ENCODE peak calls at places on chromosomes 6 and 20, in seven cellular contexts. One of them, this sample, is unnamed.
A peak's percentile ranks its signal among the peaks of the same experiment; 100 is the strongest.

GRCh38 chr6:36759177-36759757 is 61.6 kb downstream of the RAB44 start:
- DNase-seq in stimulated activated CD4-positive, alpha-beta T cell treated with anti-CD3 and anti-CD28 coated beads, Interleukin-2, amount 100 ng/mL, for 48 hours: peak; percentile 87
- DNase-seq in K562: peak; percentile 88
- DNase-seq in M059J: peak; percentile 77
- DNase-seq in cerebellum: peak; percentile 86
- DNase-seq in IMR-90: peak; percentile 68
- DNase-seq in occipital lobe: peak; percentile 66
- DNase-seq in this sample: peak; percentile 73

GRCh38 chr6:157019733-157020132 is 242.6 kb downstream of the ARID1B start:
- DNase-seq in stimulated activated CD4-positive, alpha-beta T cell treated with anti-CD3 and anti-CD28 coated beads, Interleukin-2, amount 100 ng/mL, for 48 hours: no peak
- DNase-seq in K562: peak; percentile 28
- DNase-seq in M059J: peak; percentile 63
- DNase-seq in cerebellum: no peak
- DNase-seq in IMR-90: peak; percentile 26
- DNase-seq in occipital lobe: no peak
- DNase-seq in this sample: peak; percentile 37

GRCh38 chr6:134436281-134436815 is 118.4 kb upstream of the SGK1 start:
- DNase-seq in stimulated activated CD4-positive, alpha-beta T cell treated with anti-CD3 and anti-CD28 coated beads, Interleukin-2, amount 100 ng/mL, for 48 hours: peak; percentile 54
- DNase-seq in K562: peak; percentile 87
- DNase-seq in M059J: peak; percentile 99
- DNase-seq in cerebellum: no peak
- DNase-seq in IMR-90: peak; percentile 99
- DNase-seq in occipital lobe: peak; percentile 69
- DNase-seq in this sample: peak; percentile 95

GRCh38 chr6:145895802-145896201 is 68.4 kb downstream of the SHPRH start:
- DNase-seq in stimulated activated CD4-positive, alpha-beta T cell treated with anti-CD3 and anti-CD28 coated beads, Interleukin-2, amount 100 ng/mL, for 48 hours: no peak
- DNase-seq in K562: no peak
- DNase-seq in M059J: no peak
- DNase-seq in cerebellum: no peak
- DNase-seq in IMR-90: peak; percentile 28
- DNase-seq in occipital lobe: no peak
- DNase-seq in this sample: no peak

GRCh38 chr6:108635505-108636226 is 74.9 kb downstream of the FOXO3 start:
- DNase-seq in stimulated activated CD4-positive, alpha-beta T cell treated with anti-CD3 and anti-CD28 coated beads, Interleukin-2, amount 100 ng/mL, for 48 hours: no peak
- DNase-seq in K562: peak; percentile 44
- DNase-seq in M059J: no peak
- DNase-seq in cerebellum: no peak
- DNase-seq in IMR-90: no peak
- DNase-seq in occipital lobe: no peak
- DNase-seq in this sample: no peak

GRCh38 chr20:6178537-6178936 is 55.7 kb upstream of the FERMT1 start:
- DNase-seq in stimulated activated CD4-positive, alpha-beta T cell treated with anti-CD3 and anti-CD28 coated beads, Interleukin-2, amount 100 ng/mL, for 48 hours: no peak
- DNase-seq in K562: peak; percentile 3
- DNase-seq in M059J: peak; percentile 47
- DNase-seq in cerebellum: peak; percentile 1
- DNase-seq in IMR-90: peak; percentile 51
- DNase-seq in occipital lobe: no peak
- DNase-seq in this sample: peak; percentile 4

GRCh38 chr20:19947611-19948264 is 69.4 kb upstream of the NAA20 start:
- DNase-seq in stimulated activated CD4-positive, alpha-beta T cell treated with anti-CD3 and anti-CD28 coated beads, Interleukin-2, amount 100 ng/mL, for 48 hours: no peak
- DNase-seq in K562: peak; percentile 65
- DNase-seq in M059J: peak; percentile 65
- DNase-seq in cerebellum: no peak
- DNase-seq in IMR-90: peak; percentile 97
- DNase-seq in occipital lobe: no peak
- DNase-seq in this sample: peak; percentile 73

GRCh38 chr20:51065615-51066014 is 42.7 kb upstream of the KCNG1 start:
- DNase-seq in stimulated activated CD4-positive, alpha-beta T cell treated with anti-CD3 and anti-CD28 coated beads, Interleukin-2, amount 100 ng/mL, for 48 hours: no peak
- DNase-seq in K562: no peak
- DNase-seq in M059J: no peak
- DNase-seq in cerebellum: no peak
- DNase-seq in IMR-90: no peak
- DNase-seq in occipital lobe: no peak
- DNase-seq in this sample: no peak

GRCh38 chr20:3616250-3616649 is 46.9 kb downstream of the GFRA4 start:
- DNase-seq in stimulated activated CD4-positive, alpha-beta T cell treated with anti-CD3 and anti-CD28 coated beads, Interleukin-2, amount 100 ng/mL, for 48 hours: no peak
- DNase-seq in K562: no peak
- DNase-seq in M059J: peak; percentile 81
- DNase-seq in cerebellum: no peak
- DNase-seq in IMR-90: peak; percentile 50
- DNase-seq in occipital lobe: no peak
- DNase-seq in this sample: peak; percentile 72

GRCh38 chr6:82176616-82177015 is 70.9 kb downstream of the IBTK start:
- DNase-seq in stimulated activated CD4-positive, alpha-beta T cell treated with anti-CD3 and anti-CD28 coated beads, Interleukin-2, amount 100 ng/mL, for 48 hours: no peak
- DNase-seq in K562: no peak
- DNase-seq in M059J: no peak
- DNase-seq in cerebellum: no peak
- DNase-seq in IMR-90: no peak
- DNase-seq in occipital lobe: no peak
- DNase-seq in this sample: no peak

GRCh38 chr6:33985333-33985751 is 160.5 kb downstream of the GRM4 start:
- DNase-seq in stimulated activated CD4-positive, alpha-beta T cell treated with anti-CD3 and anti-CD28 coated beads, Interleukin-2, amount 100 ng/mL, for 48 hours: no peak
- DNase-seq in K562: no peak
- DNase-seq in M059J: no peak
- DNase-seq in cerebellum: no peak
- DNase-seq in IMR-90: no peak
- DNase-seq in occipital lobe: no peak
- DNase-seq in this sample: no peak

GRCh38 chr6:81773887-81774286 is 21.4 kb upstream of the TENT5A start:
- DNase-seq in stimulated activated CD4-positive, alpha-beta T cell treated with anti-CD3 and anti-CD28 coated beads, Interleukin-2, amount 100 ng/mL, for 48 hours: no peak
- DNase-seq in K562: no peak
- DNase-seq in M059J: no peak
- DNase-seq in cerebellum: no peak
- DNase-seq in IMR-90: no peak
- DNase-seq in occipital lobe: no peak
- DNase-seq in this sample: no peak

GRCh38 chr6:18215436-18215835 is 48.9 kb downstream of the DEK start:
- DNase-seq in stimulated activated CD4-positive, alpha-beta T cell treated with anti-CD3 and anti-CD28 coated beads, Interleukin-2, amount 100 ng/mL, for 48 hours: no peak
- DNase-seq in K562: no peak
- DNase-seq in M059J: no peak
- DNase-seq in cerebellum: no peak
- DNase-seq in IMR-90: no peak
- DNase-seq in occipital lobe: no peak
- DNase-seq in this sample: no peak

GRCh38 chr20:37259031-37259430 is 2.6 kb downstream of the GHRH start:
- DNase-seq in stimulated activated CD4-positive, alpha-beta T cell treated with anti-CD3 and anti-CD28 coated beads, Interleukin-2, amount 100 ng/mL, for 48 hours: no peak
- DNase-seq in K562: no peak
- DNase-seq in M059J: no peak
- DNase-seq in cerebellum: no peak
- DNase-seq in IMR-90: no peak
- DNase-seq in occipital lobe: no peak
- DNase-seq in this sample: no peak

GRCh38 chr6:39361657-39362486 is 39.4 kb upstream of the KCNK16 start:
- DNase-seq in stimulated activated CD4-positive, alpha-beta T cell treated with anti-CD3 and anti-CD28 coated beads, Interleukin-2, amount 100 ng/mL, for 48 hours: peak; percentile 44
- DNase-seq in K562: peak; percentile 75
- DNase-seq in M059J: peak; percentile 59
- DNase-seq in cerebellum: peak; percentile 67
- DNase-seq in IMR-90: peak; percentile 58
- DNase-seq in occipital lobe: peak; percentile 58
- DNase-seq in this sample: peak; percentile 55

GRCh38 chr6:168678177-168678576 is 237.2 kb downstream of the SMOC2 start:
- DNase-seq in stimulated activated CD4-positive, alpha-beta T cell treated with anti-CD3 and anti-CD28 coated beads, Interleukin-2, amount 100 ng/mL, for 48 hours: no peak
- DNase-seq in K562: no peak
- DNase-seq in M059J: no peak
- DNase-seq in cerebellum: no peak
- DNase-seq in IMR-90: no peak
- DNase-seq in occipital lobe: no peak
- DNase-seq in this sample: no peak

GRCh38 chr20:4108495-4109306 is 93.3 kb upstream of the RNF24 start:
- DNase-seq in stimulated activated CD4-positive, alpha-beta T cell treated with anti-CD3 and anti-CD28 coated beads, Interleukin-2, amount 100 ng/mL, for 48 hours: peak; percentile 57
- DNase-seq in K562: peak; percentile 82
- DNase-seq in M059J: peak; percentile 87
- DNase-seq in cerebellum: peak; percentile 86
- DNase-seq in IMR-90: peak; percentile 88
- DNase-seq in occipital lobe: peak; percentile 38
- DNase-seq in this sample: peak; percentile 74

GRCh38 chr20:7608246-7608645 is 332.0 kb downstream of the HAO1 start:
- DNase-seq in stimulated activated CD4-positive, alpha-beta T cell treated with anti-CD3 and anti-CD28 coated beads, Interleukin-2, amount 100 ng/mL, for 48 hours: no peak
- DNase-seq in K562: no peak
- DNase-seq in M059J: no peak
- DNase-seq in cerebellum: no peak
- DNase-seq in IMR-90: no peak
- DNase-seq in occipital lobe: no peak
- DNase-seq in this sample: no peak

GRCh38 chr6:75098709-75099108 is 107.1 kb downstream of the COL12A1 start:
- DNase-seq in stimulated activated CD4-positive, alpha-beta T cell treated with anti-CD3 and anti-CD28 coated beads, Interleukin-2, amount 100 ng/mL, for 48 hours: no peak
- DNase-seq in K562: no peak
- DNase-seq in M059J: peak; percentile 98
- DNase-seq in cerebellum: no peak
- DNase-seq in IMR-90: peak; percentile 98
- DNase-seq in occipital lobe: no peak
- DNase-seq in this sample: peak; percentile 89

GRCh38 chr6:122028933-122029332 is 370.5 kb upstream of the HSF2 start:
- DNase-seq in stimulated activated CD4-positive, alpha-beta T cell treated with anti-CD3 and anti-CD28 coated beads, Interleukin-2, amount 100 ng/mL, for 48 hours: no peak
- DNase-seq in K562: no peak
- DNase-seq in M059J: no peak
- DNase-seq in cerebellum: no peak
- DNase-seq in IMR-90: no peak
- DNase-seq in occipital lobe: no peak
- DNase-seq in this sample: no peak

GRCh38 chr20:19466204-19466928 is 253.9 kb downstream of the SLC24A3 start:
- DNase-seq in stimulated activated CD4-positive, alpha-beta T cell treated with anti-CD3 and anti-CD28 coated beads, Interleukin-2, amount 100 ng/mL, for 48 hours: no peak
- DNase-seq in K562: no peak
- DNase-seq in M059J: no peak
- DNase-seq in cerebellum: no peak
- DNase-seq in IMR-90: no peak
- DNase-seq in occipital lobe: no peak
- DNase-seq in this sample: no peak

GRCh38 chr6:105324386-105325000 is 78.4 kb downstream of the PREP start:
- DNase-seq in stimulated activated CD4-positive, alpha-beta T cell treated with anti-CD3 and anti-CD28 coated beads, Interleukin-2, amount 100 ng/mL, for 48 hours: no peak
- DNase-seq in K562: no peak
- DNase-seq in M059J: peak; percentile 28
- DNase-seq in cerebellum: no peak
- DNase-seq in IMR-90: no peak
- DNase-seq in occipital lobe: no peak
- DNase-seq in this sample: no peak

GRCh38 chr6:166307082-166307980 is 861 bp downstream of the PRR18 start:
- DNase-seq in stimulated activated CD4-positive, alpha-beta T cell treated with anti-CD3 and anti-CD28 coated beads, Interleukin-2, amount 100 ng/mL, for 48 hours: no peak
- DNase-seq in K562: no peak
- DNase-seq in M059J: no peak
- DNase-seq in cerebellum: no peak
- DNase-seq in IMR-90: no peak
- DNase-seq in occipital lobe: no peak
- DNase-seq in this sample: no peak

GRCh38 chr6:143514996-143515760 is 3.7 kb upstream of the FUCA2 start:
- DNase-seq in stimulated activated CD4-positive, alpha-beta T cell treated with anti-CD3 and anti-CD28 coated beads, Interleukin-2, amount 100 ng/mL, for 48 hours: no peak
- DNase-seq in K562: peak; percentile 14
- DNase-seq in M059J: peak; percentile 31
- DNase-seq in cerebellum: peak; percentile 48
- DNase-seq in IMR-90: no peak
- DNase-seq in occipital lobe: no peak
- DNase-seq in this sample: no peak

GRCh38 chr6:12482386-12482785 is 192.2 kb downstream of the EDN1 start:
- DNase-seq in stimulated activated CD4-positive, alpha-beta T cell treated with anti-CD3 and anti-CD28 coated beads, Interleukin-2, amount 100 ng/mL, for 48 hours: no peak
- DNase-seq in K562: no peak
- DNase-seq in M059J: peak; percentile 51
- DNase-seq in cerebellum: no peak
- DNase-seq in IMR-90: no peak
- DNase-seq in occipital lobe: no peak
- DNase-seq in this sample: no peak

GRCh38 chr6:30884521-30885480 is 482 bp downstream of the DDR1 start:
- DNase-seq in stimulated activated CD4-positive, alpha-beta T cell treated with anti-CD3 and anti-CD28 coated beads, Interleukin-2, amount 100 ng/mL, for 48 hours: peak; percentile 34
- DNase-seq in K562: peak; percentile 78
- DNase-seq in M059J: peak; percentile 89
- DNase-seq in cerebellum: peak; percentile 45
- DNase-seq in IMR-90: peak; percentile 15
- DNase-seq in occipital lobe: peak; percentile 56
- DNase-seq in this sample: peak; percentile 29

This sample was measured in HT1080.